ENCODE peak calls at places on chromosomes 16 and 17, in six cellular contexts. R, F, Z, H, X and W are unnamed samples.

GRCh38 chr17:1574697-1575471 is 12.3 kb upstream of the PITPNA start:
- DNase-seq in R (no peak), F (no peak), Z (no peak), H (no peak), X (no peak), W (no peak)

GRCh38 chr17:13398091-13398490 is 203.6 kb downstream of the HS3ST3A1 start:
- DNase-seq in R (no peak), F (no peak), Z (no peak), H (no peak), X (no peak), W (no peak)

GRCh38 chr17:39069114-39069756 is 82.2 kb downstream of the PLXDC1 start:
- DNase-seq in R (peak), F (no peak), Z (peak), H (no peak), X (no peak), W (peak)

GRCh38 chr17:42679001-42679491 is 2.3 kb upstream of the PLEKHH3 start:
- DNase-seq in R (no peak), F (no peak), Z (peak), H (no peak), X (no peak), W (peak)

GRCh38 chr16:55913717-55914116 is 38.5 kb upstream of the CES5A start:
- DNase-seq in R (peak), F (no peak), Z (no peak), H (no peak), X (no peak), W (no peak)

GRCh38 chr16:66182592-66182991 is 183.9 kb upstream of the CDH5 start:
- DNase-seq in R (no peak), F (no peak), Z (no peak), H (no peak), X (no peak), W (no peak)

GRCh38 chr16:73058221-73058615 is 10.3 kb upstream of the ZFHX3 start:
- DNase-seq in R (no peak), F (no peak), Z (no peak), H (no peak), X (no peak), W (no peak)

GRCh38 chr17:41835800-41836549 is at the start of gene NT5C3B:
- DNase-seq in R (no peak), F (peak), Z (no peak), H (peak), X (peak), W (peak)

GRCh38 chr17:8674344-8675305 is 44.1 kb upstream of the MYH10 start:
- DNase-seq in R (no peak), F (no peak), Z (peak), H (no peak), X (no peak), W (no peak)

GRCh38 chr17:77884019-77884418 is 74.5 kb upstream of the TNRC6C start:
- DNase-seq in R (peak), F (no peak), Z (peak), H (no peak), X (no peak), W (no peak)